ENCODE peak calls at places on chromosomes 7 and 10, in eight cellular contexts. G, E, X, B, Z, N, D and A are unnamed samples.

GRCh38 chr7:30727061-30727945 is 24.6 kb upstream of the INMT start:
- DNase-seq in G (peak), E (no peak), X (no peak), B (peak), Z (no peak), N (no peak), D (peak), A (no peak)

GRCh38 chr7:34133356-34133982 is 228.1 kb downstream of the BMPER start:
- DNase-seq in G (no peak), E (peak), X (no peak), B (no peak), Z (no peak), N (no peak), D (no peak), A (no peak)

GRCh38 chr10:69780070-69780469 is 21.6 kb upstream of the COL13A1 start:
- DNase-seq in G (no peak), E (no peak), X (no peak), B (no peak), Z (no peak), N (no peak), D (no peak), A (no peak)

GRCh38 chr7:49403844-49404243 is 369.6 kb upstream of the VWC2 start:
- DNase-seq in G (no peak), E (no peak), X (no peak), B (no peak), Z (no peak), N (no peak), D (no peak), A (no peak)

GRCh38 chr10:43689618-43689954 is 40.9 kb upstream of the ZNF32 start:
- DNase-seq in G (peak), E (peak), X (peak), B (peak), Z (no peak), N (peak), D (peak), A (peak)

GRCh38 chr10:1507436-1507835 is 229.9 kb downstream of the ADARB2 start:
- DNase-seq in G (no peak), E (no peak), X (no peak), B (no peak), Z (no peak), N (no peak), D (no peak), A (no peak)

GRCh38 chr7:114107522-114107921 is 188.7 kb upstream of the PPP1R3A start:
- DNase-seq in G (no peak), E (no peak), X (no peak), B (no peak), Z (no peak), N (no peak), D (no peak), A (no peak)

GRCh38 chr10:85558533-85558932 is 808.1 kb downstream of the GRID1 start:
- DNase-seq in G (no peak), E (no peak), X (no peak), B (no peak), Z (no peak), N (no peak), D (no peak), A (no peak)

GRCh38 chr10:19570991-19571390 is 245.2 kb upstream of the PLXDC2 start:
- DNase-seq in G (no peak), E (no peak), X (no peak), B (no peak), Z (no peak), N (no peak), D (no peak), A (no peak)

DNA sequence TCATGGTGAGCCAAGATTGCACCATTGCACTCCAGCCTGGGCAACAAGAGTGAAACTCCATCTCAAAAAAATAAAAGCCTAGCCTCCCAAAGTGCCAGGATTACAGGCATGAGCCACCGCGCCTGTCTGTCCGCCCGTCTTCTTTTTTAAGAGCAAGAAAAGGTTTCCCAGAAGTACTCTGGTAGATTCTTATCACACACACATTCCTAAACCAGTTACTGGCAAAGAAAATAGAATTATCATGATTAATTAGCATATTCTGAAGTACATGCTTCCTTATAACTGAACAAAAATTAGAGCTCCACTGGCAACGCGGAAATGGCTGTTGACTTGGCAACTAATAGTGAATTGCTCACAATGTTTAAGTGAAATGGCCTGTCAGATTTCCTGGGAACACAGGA is 87.0 kb downstream of the ADK start:
- DNase-seq in G (no peak), E (peak), X (peak), B (no peak), Z (no peak), N (no peak), D (no peak), A (no peak)
- TF ChIP-seq POLR2AphosphoS5 in G (no peak), E (peak), X (no peak), B (no peak), Z (no peak), N (peak), D (no peak), A (no peak)

GRCh38 chr7:16212032-16212431 is 209.3 kb downstream of the CRPPA start:
- DNase-seq in G (no peak), E (no peak), X (no peak), B (no peak), Z (no peak), N (no peak), D (no peak), A (no peak)

GRCh38 chr7:16205481-16205880 is 215.9 kb downstream of the CRPPA start:
- DNase-seq in G (no peak), E (no peak), X (no peak), B (no peak), Z (no peak), N (no peak), D (no peak), A (no peak)

GRCh38 chr7:16212610-16213009 is 208.7 kb downstream of the CRPPA start:
- DNase-seq in G (peak), E (no peak), X (no peak), B (no peak), Z (no peak), N (no peak), D (no peak), A (no peak)

GRCh38 chr7:16204953-16205352 is 216.4 kb downstream of the CRPPA start:
- DNase-seq in G (no peak), E (no peak), X (no peak), B (no peak), Z (no peak), N (no peak), D (peak), A (no peak)

DNA sequence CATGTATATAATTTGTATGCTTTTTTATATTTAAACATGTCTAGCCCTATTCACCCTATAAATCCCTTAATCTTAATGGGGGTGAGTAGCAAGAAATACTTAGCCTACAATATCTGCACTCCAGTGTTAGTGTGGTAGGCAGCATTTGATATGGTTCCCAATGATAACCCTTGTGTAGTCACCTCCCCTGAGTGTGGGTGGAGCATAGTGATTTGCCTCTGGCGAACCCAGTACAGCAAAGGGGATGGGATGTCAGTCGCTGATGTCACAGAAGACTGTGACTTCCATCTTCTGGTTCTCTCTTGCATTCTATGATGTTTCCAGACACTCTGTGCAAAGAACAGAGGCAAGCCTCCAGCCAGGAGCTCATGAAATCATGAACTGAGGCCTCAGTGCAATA is 211.2 kb downstream of the CRPPA start:
- DNase-seq in G (no peak), E (no peak), X (no peak), B (no peak), Z (no peak), N (no peak), D (no peak), A (no peak)
- TF ChIP-seq POLR2AphosphoS5 in G (no peak), E (no peak), X (no peak), B (no peak), Z (no peak), N (no peak), D (no peak), A (no peak)

DNA sequence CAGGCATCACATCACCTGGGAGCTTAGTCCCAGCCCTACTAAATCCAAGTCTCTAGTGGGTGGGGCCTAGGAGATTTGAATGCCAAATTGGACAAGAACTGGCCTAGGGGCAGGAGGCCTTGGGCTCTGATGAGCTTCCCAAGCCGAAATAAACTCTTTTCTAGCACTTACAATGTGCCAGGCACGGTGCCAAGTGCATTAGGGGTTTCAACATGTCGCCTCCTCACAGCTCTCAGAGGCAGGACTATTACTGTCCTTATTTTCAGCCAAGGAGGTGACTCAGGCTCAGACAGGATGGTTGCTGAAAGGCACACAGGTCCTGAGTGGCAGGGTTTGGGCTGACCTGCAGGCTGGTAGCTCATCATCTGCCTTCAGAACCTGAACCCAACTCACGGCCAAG is 9.2 kb upstream of the CPA1 start:
- DNase-seq in G (peak), E (no peak), X (peak), B (no peak), Z (no peak), N (no peak), D (no peak), A (no peak)
- TF ChIP-seq POLR2AphosphoS5 in G (no peak), E (no peak), X (no peak), B (no peak), Z (no peak), N (peak), D (no peak), A (no peak)

DNA sequence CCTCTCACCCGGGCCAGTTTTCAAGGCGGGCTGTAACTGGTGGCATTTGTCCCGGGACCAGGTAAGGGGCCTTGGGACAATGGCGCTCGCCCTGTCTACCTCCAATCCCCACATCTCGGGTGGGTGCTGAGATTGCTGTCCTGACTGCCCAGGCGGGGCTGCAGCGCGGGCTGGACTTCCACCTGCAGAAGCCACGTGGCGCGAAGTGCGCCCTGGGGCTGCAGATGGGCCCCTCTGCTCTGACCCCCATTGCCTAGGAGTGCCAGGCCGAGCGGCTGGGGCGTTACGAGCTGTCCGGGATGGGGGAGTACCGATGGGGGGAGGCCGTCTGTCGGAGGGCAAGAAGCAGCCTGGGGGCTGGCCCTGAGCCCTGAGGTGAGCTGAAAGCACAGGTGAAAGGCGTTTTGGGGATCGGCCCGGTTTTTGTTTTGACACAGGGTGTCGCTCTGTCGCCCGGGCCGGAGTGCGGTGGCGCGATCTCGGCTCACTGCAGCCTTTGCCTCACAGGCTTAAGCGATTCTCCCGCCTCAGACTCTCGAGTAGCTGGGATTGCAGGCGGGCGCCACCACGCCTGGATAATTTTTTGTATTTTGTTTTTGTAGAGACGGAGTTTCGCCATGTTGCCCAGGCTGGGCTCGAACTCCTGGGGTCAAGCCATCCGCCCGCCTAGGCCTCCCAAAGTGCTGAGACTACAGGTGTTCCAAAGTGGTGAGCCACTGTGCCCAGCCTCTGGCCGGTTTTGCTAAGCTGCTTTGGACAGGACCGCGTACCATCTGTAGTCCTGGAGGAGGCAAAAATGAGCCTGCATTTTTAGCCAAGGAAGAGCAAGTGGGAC is at the start of gene SFXN2:
- DNase-seq in G (peak), E (no peak), X (peak), B (peak), Z (no peak), N (peak), D (peak), A (peak)
- TF ChIP-seq POLR2AphosphoS5 in G (no peak), E (no peak), X (no peak), B (peak), Z (peak), N (no peak), D (peak), A (peak)

DNA sequence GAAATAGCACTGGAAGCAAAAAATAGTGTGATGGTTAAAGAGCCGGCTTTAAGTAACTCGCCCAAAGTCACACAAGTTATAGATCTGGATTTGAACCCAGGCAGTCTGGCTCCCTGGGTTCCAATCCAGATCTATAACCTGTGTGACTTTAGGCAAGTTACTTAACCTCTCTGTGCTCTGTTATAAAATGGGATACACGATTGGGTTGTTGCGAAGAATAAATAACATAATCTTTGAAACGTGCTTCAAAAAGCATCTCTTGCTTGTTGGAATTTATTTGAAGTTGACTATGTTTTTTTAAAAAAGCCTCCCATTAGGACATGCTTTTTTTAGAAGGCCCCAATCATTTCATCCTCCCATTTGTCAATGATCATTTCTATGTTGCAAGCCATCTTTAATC is 3.5 kb upstream of the LCOR start:
- DNase-seq in G (no peak), E (no peak), X (no peak), B (no peak), Z (no peak), N (no peak), D (no peak), A (no peak)
- TF ChIP-seq POLR2AphosphoS5 in G (no peak), E (no peak), X (no peak), B (no peak), Z (no peak), N (no peak), D (no peak), A (no peak)